ENCODE peak calls at places on chromosomes 12 and 14, in eight cellular contexts. L, O, C, B, A, U, R and J are unnamed samples.

GRCh38 chr12:94500831-94501567 is 41.3 kb upstream of the CEP83 start:
- DNase-seq in L (no peak), O (no peak), C (no peak), B (no peak), A (no peak), U (no peak), R (peak; percentile 41), J (no peak)

GRCh38 chr12:64825143-64826011 is 930 bp downstream of the TBC1D30 start:
- DNase-seq in L (no peak), O (no peak), C (no peak), B (no peak), A (no peak), U (no peak), R (peak; percentile 34), J (no peak)

GRCh38 chr12:29073631-29074239 is 75.3 kb upstream of the FAR2 start:
- DNase-seq in L (peak; percentile 57), O (peak; percentile 81), C (peak; percentile 73), B (no peak), A (peak; percentile 69), U (peak; percentile 66), R (peak; percentile 60), J (peak; percentile 70)

GRCh38 chr12:64583395-64584172 is 26.7 kb upstream of the RASSF3 start:
- DNase-seq in L (no peak), O (peak; percentile 49), C (peak; percentile 36), B (no peak), A (peak; percentile 33), U (no peak), R (no peak), J (peak; percentile 13)

GRCh38 chr12:64680235-64680634 is 69.9 kb downstream of the RASSF3 start:
- DNase-seq in L (no peak), O (no peak), C (no peak), B (no peak), A (no peak), U (no peak), R (no peak), J (no peak)

GRCh38 chr12:60345442-60345841 is 749.6 kb downstream of the SLC16A7 start:
- DNase-seq in L (no peak), O (no peak), C (no peak), B (no peak), A (no peak), U (no peak), R (no peak), J (no peak)

GRCh38 chr12:51846911-51847829 is 1.3 kb downstream of the FIGNL2 start:
- DNase-seq in L (peak; percentile 72), O (no peak), C (no peak), B (peak; percentile 56), A (no peak), U (peak; percentile 69), R (no peak), J (no peak)

GRCh38 chr12:71948390-71948789 is 9.7 kb downstream of the TPH2 start:
- DNase-seq in L (no peak), O (no peak), C (no peak), B (no peak), A (no peak), U (no peak), R (no peak), J (no peak)

GRCh38 chr12:124174406-124174805 is 120.5 kb upstream of the RFLNA start:
- DNase-seq in L (no peak), O (peak; percentile 70), C (peak; percentile 43), B (no peak), A (peak; percentile 55), U (no peak), R (no peak), J (peak; percentile 43)

GRCh38 chr14:49966304-49966809 is 73.5 kb downstream of the ARF6 start:
- DNase-seq in L (peak; percentile 86), O (no peak), C (no peak), B (no peak), A (peak; percentile 36), U (no peak), R (no peak), J (no peak)

GRCh38 chr14:103130965-103131364 is 7.7 kb downstream of the TNFAIP2 start:
- DNase-seq in L (no peak), O (peak; percentile 92), C (peak; percentile 85), B (no peak), A (peak; percentile 69), U (no peak), R (no peak), J (peak; percentile 72)

GRCh38 chr14:55847766-55848165 is 267.8 kb downstream of the KTN1 start:
- DNase-seq in L (no peak), O (peak; percentile 31), C (peak; percentile 61), B (no peak), A (peak; percentile 38), U (no peak), R (no peak), J (peak; percentile 79)

GRCh38 chr12:57476162-57476992 is 3.3 kb downstream of the ARHGAP9 start:
- DNase-seq in L (no peak), O (no peak), C (no peak), B (peak; percentile 77), A (no peak), U (no peak), R (peak; percentile 78), J (no peak)
- H3K4me3 ChIP-seq in L (peak overlapping the region; percentile 16), O (peak overlapping the region; percentile 28), C (no peak overlapping the region), B (peak overlapping the region; percentile 57), A (no peak overlapping the region), U (peak overlapping the region; percentile 20), R (peak overlapping the region; percentile 69), J (no peak overlapping the region)

GRCh38 chr12:103495158-103495782 is 498 bp downstream of the C12orf42 start:
- DNase-seq in L (no peak), O (no peak), C (no peak), B (peak; percentile 41), A (no peak), U (peak; percentile 50), R (peak; percentile 76), J (no peak)

GRCh38 chr12:103493199-103493598 is 2.6 kb downstream of the C12orf42 start:
- DNase-seq in L (no peak), O (no peak), C (no peak), B (no peak), A (no peak), U (no peak), R (no peak), J (no peak)

GRCh38 chr12:103494388-103494787 is 1.4 kb downstream of the C12orf42 start:
- DNase-seq in L (no peak), O (no peak), C (no peak), B (no peak), A (no peak), U (no peak), R (no peak), J (no peak)

GRCh38 chr12:103498990-103499389 is 3.2 kb upstream of the C12orf42 start:
- DNase-seq in L (no peak), O (no peak), C (no peak), B (no peak), A (no peak), U (no peak), R (peak; percentile 35), J (no peak)

GRCh38 chr12:103495783-103496456 is at the start of gene C12orf42:
- DNase-seq in L (no peak), O (peak; percentile 4), C (peak; percentile 41), B (peak; percentile 43), A (peak; percentile 15), U (peak; percentile 55), R (peak; percentile 63), J (peak; percentile 7)
- TF ChIP-seq CTCF in L (no peak), O (peak; percentile 44), C (peak; percentile 59), B (peak; percentile 31), A (peak; percentile 33), U (peak; percentile 52), R (peak; percentile 69), J (peak; percentile 43)

GRCh38 chr12:47808574-47809380 is 10.9 kb downstream of the HDAC7 start:
- DNase-seq in L (no peak), O (no peak), C (peak; percentile 37), B (no peak), A (no peak), U (no peak), R (peak; percentile 50), J (no peak)
- H3K4me3 ChIP-seq in L (no peak overlapping the region), O (no peak overlapping the region), C (no peak overlapping the region), B (peak overlapping the region; percentile 24), A (no peak overlapping the region), U (no peak overlapping the region), R (no peak overlapping the region), J (no peak overlapping the region)

DNA sequence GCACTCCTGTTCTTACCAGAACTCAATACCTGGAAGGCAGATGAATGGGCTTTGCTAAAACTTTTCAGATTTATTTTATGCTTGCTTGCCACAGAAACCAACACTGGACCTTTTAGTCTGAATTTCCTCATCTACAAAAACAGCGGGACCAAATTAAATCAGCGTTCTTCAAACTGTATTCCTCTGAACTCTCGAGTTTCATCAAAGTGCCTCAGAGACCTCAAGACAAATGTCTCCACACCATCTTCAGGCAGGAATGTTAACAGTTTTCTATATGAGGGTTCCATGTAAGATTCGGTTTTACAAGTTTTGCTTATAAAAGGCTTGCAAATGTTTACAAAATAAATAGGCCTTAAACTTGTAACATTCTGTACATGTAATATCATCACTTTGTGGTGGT is 74.6 kb downstream of the MED13L start:
- DNase-seq in L (no peak), O (peak; percentile 73), C (no peak), B (no peak), A (peak; percentile 32), U (no peak), R (no peak), J (no peak)
- TF ChIP-seq CTCF in L (peak; percentile 14), O (peak; percentile 55), C (peak; percentile 34), B (no peak), A (no peak), U (no peak), R (no peak), J (no peak)

GRCh38 chr12:48977290-48978281 is 536 bp upstream of the WNT1 start:
- DNase-seq in L (peak; percentile 86), O (peak; percentile 38), C (peak; percentile 65), B (peak; percentile 83), A (no peak), U (no peak), R (peak; percentile 70), J (peak; percentile 51)
- H3K4me3 ChIP-seq in L (peak overlapping the region; percentile 48), O (no peak overlapping the region), C (no peak overlapping the region), B (peak overlapping the region; percentile 51), A (no peak overlapping the region), U (no peak overlapping the region), R (peak overlapping the region; percentile 20), J (no peak overlapping the region)

GRCh38 chr12:14366211-14366762 is 805 bp downstream of the ATF7IP start:
- DNase-seq in L (no peak), O (peak; percentile 58), C (peak; percentile 48), B (no peak), A (no peak), U (peak; percentile 31), R (peak; percentile 66), J (peak; percentile 58)
- TF ChIP-seq CTCF in L (no peak), O (no peak), C (peak; percentile 19), B (peak; percentile 32), A (no peak), U (peak; percentile 21), R (peak; percentile 13), J (peak; percentile 13)

GRCh38 chr14:89723930-89724915 is 230.3 kb downstream of the EFCAB11 start:
- DNase-seq in L (no peak), O (peak; percentile 22), C (peak; percentile 47), B (no peak), A (no peak), U (no peak), R (no peak), J (no peak)
- H3K4me3 ChIP-seq in L (no peak overlapping the region), O (peak overlapping the region; percentile 40), C (peak overlapping the region; percentile 8), B (peak overlapping the region; percentile 14), A (no peak overlapping the region), U (no peak overlapping the region), R (no peak overlapping the region), J (no peak overlapping the region)